ENCODE peak calls at places on chromosomes 1 and 21, in six cellular contexts. C, V, D, E, W and X are unnamed samples.

GRCh38 chr21:31330144-31330483 is 13.9 kb downstream of the TIAM1 start:
- DNase-seq in C (no peak), V (no peak), D (no peak), E (no peak), W (no peak), X (no peak)

GRCh38 chr21:29145354-29145782 is 14.9 kb downstream of the MAP3K7CL start:
- DNase-seq in C (peak; percentile 96), V (no peak), D (no peak), E (no peak), W (no peak), X (peak; percentile 97)

GRCh38 chr1:45348966-45349677 is 8.9 kb upstream of the MUTYH start:
- DNase-seq in C (peak; percentile 20), V (peak; percentile 54), D (no peak), E (no peak), W (no peak), X (no peak)

GRCh38 chr21:37338671-37339526 is 27.7 kb upstream of the DYRK1A start:
- DNase-seq in C (peak; percentile 95), V (no peak), D (no peak), E (peak; percentile 54), W (peak; percentile 61), X (peak; percentile 97)

GRCh38 chr1:99407018-99407417 is 142.7 kb downstream of the PLPPR4 start:
- DNase-seq in C (peak; percentile 1), V (no peak), D (no peak), E (no peak), W (no peak), X (peak; percentile 24)

GRCh38 chr1:65332821-65333220 is 23.5 kb downstream of the DNAJC6 start:
- DNase-seq in C (no peak), V (no peak), D (no peak), E (no peak), W (no peak), X (no peak)

GRCh38 chr1:89035080-89035479 is 12.4 kb upstream of the GBP3 start:
- DNase-seq in C (no peak), V (no peak), D (no peak), E (no peak), W (no peak), X (no peak)

GRCh38 chr1:203669739-203670138 is 43.1 kb downstream of the ATP2B4 start:
- DNase-seq in C (peak; percentile 81), V (no peak), D (no peak), E (no peak), W (peak; percentile 46), X (peak; percentile 84)

GRCh38 chr1:223006794-223007193 is 136.3 kb downstream of the TLR5 start:
- DNase-seq in C (no peak), V (no peak), D (no peak), E (no peak), W (no peak), X (no peak)

GRCh38 chr1:117654485-117655219 is 48.8 kb downstream of the TENT5C start:
- DNase-seq in C (no peak), V (peak; percentile 93), D (no peak), E (no peak), W (no peak), X (peak; percentile 37)

GRCh38 chr1:214573386-214574358 is 22.3 kb upstream of the PTPN14 start:
- DNase-seq in C (peak; percentile 34), V (no peak), D (no peak), E (no peak), W (no peak), X (no peak)

GRCh38 chr1:37793773-37794371 is at the start of gene MANEAL:
- DNase-seq in C (peak; percentile 76), V (peak; percentile 68), D (peak; percentile 82), E (peak; percentile 91), W (peak; percentile 33), X (peak; percentile 63)

GRCh38 chr1:67053535-67053784 is 488 bp downstream of the SLC35D1 start:
- DNase-seq in C (peak; percentile 84), V (peak; percentile 44), D (peak; percentile 68), E (peak; percentile 79), W (no peak), X (peak; percentile 67)

GRCh38 chr1:226953175-226953800 is 13.2 kb downstream of the COQ8A start:
- DNase-seq in C (no peak), V (no peak), D (no peak), E (no peak), W (no peak), X (no peak)

GRCh38 chr1:36773827-36774541 is 260.3 kb downstream of the GRIK3 start:
- DNase-seq in C (no peak), V (no peak), D (no peak), E (no peak), W (no peak), X (no peak)

GRCh38 chr1:36771222-36771621 is 263.1 kb downstream of the GRIK3 start:
- DNase-seq in C (no peak), V (no peak), D (peak; percentile 79), E (no peak), W (no peak), X (no peak)

GRCh38 chr1:36769886-36770830 is 264.2 kb downstream of the GRIK3 start:
- DNase-seq in C (no peak), V (no peak), D (no peak), E (no peak), W (no peak), X (no peak)

GRCh38 chr1:36772837-36773495 is 261.3 kb downstream of the GRIK3 start:
- DNase-seq in C (no peak), V (no peak), D (no peak), E (no peak), W (no peak), X (no peak)

DNA sequence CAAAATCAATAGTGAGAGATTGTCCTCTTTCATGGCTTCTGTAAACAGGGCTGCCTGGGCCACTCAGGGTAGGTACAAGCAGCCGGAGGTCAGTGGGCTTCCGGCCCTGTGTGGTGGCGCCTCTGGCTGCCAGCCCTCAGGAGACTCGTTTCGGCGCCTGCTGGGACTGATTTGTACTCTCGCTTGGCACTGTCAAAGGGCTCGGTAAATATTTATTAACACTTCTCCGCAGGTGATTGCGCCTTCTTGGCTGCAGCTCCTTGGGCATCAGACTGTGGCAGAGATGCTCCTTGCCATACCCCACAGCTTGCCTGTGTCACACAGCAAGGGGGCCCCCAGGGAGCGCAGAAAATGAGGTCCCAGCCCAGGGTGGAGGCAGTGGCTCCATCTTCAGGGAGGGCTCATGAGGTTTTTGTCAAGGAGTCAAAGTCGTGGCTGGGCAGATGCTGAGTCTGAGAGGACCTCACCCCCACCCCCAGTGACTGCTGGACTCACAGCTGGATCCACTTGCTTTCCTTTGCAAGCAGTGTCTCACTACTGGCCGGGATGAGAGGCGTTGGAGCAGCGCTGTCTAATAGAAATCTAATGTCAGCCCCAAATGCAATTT is 262.5 kb downstream of the GRIK3 start:
- DNase-seq in C (no peak), V (no peak), D (peak; percentile 61), E (no peak), W (no peak), X (no peak)
- H3K9ac ChIP-seq in C (no peak overlapping the region), V (no peak overlapping the region), D (no peak overlapping the region), E (no peak overlapping the region), W (no peak overlapping the region), X (no peak overlapping the region)

DNA sequence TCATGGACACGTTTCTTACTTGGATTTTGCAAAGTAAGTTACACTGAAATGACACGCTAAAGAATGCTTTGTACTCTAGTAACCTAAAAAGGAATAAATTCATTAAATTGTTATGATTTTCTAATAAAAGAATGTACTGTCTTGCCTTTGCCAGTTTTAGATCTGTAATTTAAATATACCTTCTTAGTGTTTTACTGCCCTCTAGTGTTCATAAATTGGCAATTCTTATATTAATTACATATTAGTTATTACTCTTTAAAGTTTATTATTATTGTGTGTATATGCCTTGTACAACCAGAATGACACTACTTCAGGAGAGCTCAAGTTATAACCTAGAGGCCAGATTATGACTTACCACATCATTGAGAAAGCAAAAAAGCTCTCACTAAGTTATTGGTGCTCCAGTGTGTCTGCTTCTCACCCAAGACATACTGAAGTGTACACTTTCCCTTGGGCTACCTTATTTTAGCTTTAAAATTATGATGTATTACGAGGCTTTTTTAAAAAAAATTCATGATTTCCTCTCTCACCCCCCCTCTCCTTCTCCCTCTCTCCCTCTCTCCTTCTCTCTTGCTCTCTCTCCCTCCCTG is 169.9 kb downstream of the HS2ST1 start:
- DNase-seq in C (peak; percentile 64), V (peak; percentile 70), D (peak; percentile 12), E (peak; percentile 10), W (peak; percentile 6), X (peak; percentile 71)
- TF ChIP-seq EZH2phosphoT487 in C (no peak), V (no peak), D (no peak), E (no peak), W (no peak), X (no peak)

GRCh38 chr1:39896909-39897685 is 4.6 kb downstream of the MYCL start:
- DNase-seq in C (peak; percentile 77), V (no peak), D (peak; percentile 49), E (no peak), W (no peak), X (no peak)
- H3K9ac ChIP-seq in C (no peak overlapping the region), V (no peak overlapping the region), D (no peak overlapping the region), E (no peak overlapping the region), W (no peak overlapping the region), X (no peak overlapping the region)

GRCh38 chr1:167136191-167136614 is 42.3 kb downstream of the STYXL2 start:
- DNase-seq in C (peak; percentile 48), V (no peak), D (peak; percentile 47), E (no peak), W (no peak), X (peak; percentile 65)
- TF ChIP-seq EZH2phosphoT487 in C (no peak), V (no peak), D (no peak), E (no peak), W (no peak), X (no peak)

GRCh38 chr1:74005533-74005932 is 192.4 kb downstream of the LRRIQ3 start:
- DNase-seq in C (no peak), V (peak; percentile 12), D (no peak), E (no peak), W (no peak), X (no peak)

GRCh38 chr1:74012583-74012982 is 185.4 kb downstream of the LRRIQ3 start:
- DNase-seq in C (no peak), V (no peak), D (no peak), E (no peak), W (no peak), X (no peak)

GRCh38 chr1:74011736-74012135 is 186.2 kb downstream of the LRRIQ3 start:
- DNase-seq in C (no peak), V (no peak), D (no peak), E (no peak), W (no peak), X (no peak)

DNA sequence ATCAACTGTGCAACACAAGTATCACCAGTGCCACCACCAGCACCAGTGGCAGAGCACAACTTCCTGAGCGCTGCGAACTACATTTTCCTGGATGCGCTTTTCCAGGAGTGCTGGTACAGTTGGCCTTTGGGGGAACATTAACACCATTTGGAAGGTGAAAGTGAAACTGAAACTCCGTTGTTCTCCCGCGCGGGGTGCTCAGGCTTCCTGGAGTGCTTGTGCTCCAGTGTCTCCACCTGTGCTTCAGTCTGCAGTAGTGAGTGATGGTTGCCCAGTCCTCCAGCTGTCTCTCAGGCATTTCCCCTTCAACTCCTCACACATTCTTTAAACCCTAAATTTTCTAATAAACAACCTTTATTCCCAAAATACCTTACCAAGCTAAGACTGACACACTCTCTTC is 187.8 kb downstream of the LRRIQ3 start:
- DNase-seq in C (no peak), V (peak; percentile 74), D (no peak), E (no peak), W (no peak), X (peak; percentile 14)
- H3K9ac ChIP-seq in C (no peak overlapping the region), V (no peak overlapping the region), D (no peak overlapping the region), E (no peak overlapping the region), W (no peak overlapping the region), X (no peak overlapping the region)